ENCODE peak calls at places on chromosomes 16 and 17, in eight cellular contexts. P, F, C, Q, I, M, L and X are unnamed samples.

GRCh38 chr16:64089697-64090096 is 1032.2 kb downstream of the CDH11 start:
- DNase-seq in L (no peak), C (peak), Q (no peak), I (no peak), P (no peak), F (no peak), M (no peak), X (no peak)

GRCh38 chr16:87062569-87063442 is 254.4 kb downstream of the C16orf95 start:
- DNase-seq in L (no peak), Q (no peak), P (peak), I (no peak), C (peak), F (peak), M (peak), X (no peak)

GRCh38 chr16:50311134-50311528 is 44.8 kb downstream of the ADCY7 start:
- DNase-seq in I (no peak), Q (no peak), C (no peak), L (no peak), P (peak), F (no peak), M (no peak), X (no peak)

GRCh38 chr17:45812102-45812501 is 28.0 kb downstream of the CRHR1 start:
- DNase-seq in F (no peak), I (no peak), P (no peak), M (no peak), L (no peak), Q (no peak), C (peak), X (no peak)

GRCh38 chr17:58232707-58233156 is 5.7 kb upstream of the LPO start:
- DNase-seq in I (peak), F (no peak), P (no peak), L (peak), C (peak), Q (no peak), M (peak), X (no peak)

GRCh38 chr17:2177235-2177811 is 122.4 kb downstream of the HIC1 start:
- DNase-seq in I (no peak), P (no peak), Q (peak), F (no peak), L (no peak), C (no peak), M (no peak), X (no peak)

GRCh38 chr17:79799538-79800324 is 2.9 kb upstream of the CBX8 start:
- DNase-seq in M (no peak), L (no peak), P (no peak), I (peak), C (no peak), F (no peak), Q (no peak), X (no peak)

GRCh38 chr17:47789611-47790520 is 31.7 kb downstream of the OSBPL7 start:
- DNase-seq in L (no peak), C (peak), I (peak), Q (no peak), M (no peak), F (peak), P (no peak), X (no peak)

GRCh38 chr17:39352511-39352910 is 48.9 kb downstream of the FBXL20 start:
- DNase-seq in L (no peak), P (no peak), M (no peak), F (no peak), I (no peak), Q (no peak), C (no peak), X (no peak)

GRCh38 chr16:64882385-64882784 is 239.5 kb downstream of the CDH11 start:
- DNase-seq in P (no peak), L (no peak), I (no peak), C (no peak), F (no peak), M (no peak), Q (peak), X (no peak)

DNA sequence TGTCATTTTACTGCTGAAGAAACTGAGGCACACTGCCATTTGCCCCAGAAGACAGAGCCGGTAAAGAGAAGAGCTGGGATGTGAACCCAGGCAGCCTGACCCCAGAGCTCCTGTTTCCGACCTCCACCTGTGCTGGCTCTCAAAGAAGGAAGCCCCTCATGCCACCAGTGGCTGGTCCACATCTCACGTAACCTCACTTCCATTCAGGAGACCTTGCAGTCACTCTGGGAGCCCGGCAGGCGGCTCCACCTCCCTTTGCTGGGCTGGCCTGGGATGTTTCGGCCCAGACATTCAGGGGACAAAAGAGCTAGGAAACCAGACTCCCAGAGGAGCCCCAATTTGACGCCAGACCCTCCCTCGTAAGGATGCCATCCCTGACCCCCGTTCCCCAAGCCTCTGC is 2.9 kb downstream of the TAF1C start:
- DNase-seq in M (peak), I (no peak), F (no peak), Q (no peak), L (no peak), C (no peak), P (no peak), X (no peak)
- TF ChIP-seq CTCF in M (no peak), I (peak), F (no peak), Q (no peak), L (peak), C (peak), P (no peak), X (peak)

DNA sequence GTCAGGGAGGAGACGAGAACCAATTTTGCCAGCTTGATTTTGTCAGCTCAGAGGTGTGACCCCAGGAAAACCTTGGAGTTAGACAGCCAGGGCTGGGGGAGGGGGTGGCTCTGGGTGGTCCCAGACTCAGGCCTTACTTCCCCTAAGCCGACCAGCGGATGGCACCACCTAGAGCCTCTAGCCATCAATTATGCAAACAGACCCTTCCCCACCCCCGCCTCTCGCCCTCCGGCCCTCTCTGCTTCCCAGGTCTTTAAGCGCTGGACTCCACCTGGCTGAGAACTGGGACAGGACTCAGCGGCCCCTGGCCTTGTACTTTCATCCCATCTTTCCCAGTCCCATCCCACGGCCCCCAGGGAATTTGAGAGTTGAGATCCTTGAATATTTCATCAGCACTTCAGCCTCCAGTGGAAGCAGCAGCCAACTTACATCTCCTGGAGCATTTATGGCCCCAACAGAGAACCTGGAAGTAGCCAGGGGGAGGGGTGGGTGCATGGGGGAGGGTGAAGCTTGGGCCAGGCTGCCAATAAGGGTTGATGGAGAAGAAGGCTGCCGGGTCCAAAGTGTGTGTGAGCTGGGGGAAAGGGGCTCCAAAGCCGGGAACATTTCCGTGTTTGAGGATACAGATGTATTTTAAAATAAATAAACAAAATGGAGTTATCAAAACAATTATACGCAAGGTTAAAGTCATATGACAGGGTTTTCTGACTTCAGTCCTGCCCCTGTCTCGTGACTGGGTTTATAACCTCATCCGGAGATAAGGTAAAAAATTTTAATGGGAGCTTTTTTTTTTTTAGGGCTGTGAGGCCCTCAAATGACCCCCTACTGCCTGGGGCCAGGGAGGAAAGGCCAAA is 7.5 kb upstream of the JUP start:
- DNase-seq in I (no peak), Q (peak), M (no peak), F (no peak), C (peak), P (no peak), L (no peak), X (no peak)
- TF ChIP-seq CTCF in I (no peak), Q (no peak), M (no peak), F (no peak), C (no peak), P (no peak), L (no peak), X (no peak)

DNA sequence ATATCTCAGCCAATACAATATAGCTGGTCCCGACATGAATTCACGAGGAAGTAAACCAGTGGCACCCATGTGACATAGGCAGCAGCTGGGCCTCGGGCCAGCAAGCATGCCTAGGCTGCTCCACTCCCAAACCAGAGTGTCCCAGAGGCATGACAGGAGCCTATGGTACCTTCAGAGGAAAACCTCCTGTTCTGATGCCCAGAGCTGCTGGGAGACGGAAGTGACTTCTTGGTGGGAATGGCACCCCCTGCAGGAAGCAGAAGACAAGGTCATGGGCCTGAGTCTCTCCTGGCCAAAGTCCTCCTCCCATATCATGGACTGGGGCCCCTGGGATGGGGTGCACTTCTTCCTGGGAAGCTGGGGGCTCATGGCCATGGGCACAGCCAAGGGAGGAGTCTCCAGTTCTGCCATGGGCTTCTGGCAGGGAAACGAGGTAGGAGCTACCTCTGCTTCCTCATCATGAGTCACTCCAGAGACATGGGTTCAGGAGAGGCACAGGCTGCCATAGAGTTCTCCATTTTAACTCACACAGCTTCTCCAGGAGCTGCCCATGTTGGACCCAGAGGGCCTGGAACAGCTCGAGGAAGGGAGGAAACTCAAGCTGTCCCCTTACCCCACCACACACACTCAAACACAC is 13.4 kb downstream of the FBF1 start:
- DNase-seq in C (no peak), Q (no peak), I (no peak), L (no peak), M (no peak), P (no peak), F (no peak), X (no peak)
- TF ChIP-seq CTCF in C (peak), Q (no peak), I (peak), L (peak), M (peak), P (no peak), F (peak), X (peak)

GRCh38 chr17:50055055-50055425 is 870 bp upstream of the ITGA3 start:
- DNase-seq in M (no peak), L (no peak), Q (no peak), I (peak), P (no peak), C (no peak), F (peak), X (no peak)

GRCh38 chr17:50057521-50057991 is 1.6 kb downstream of the ITGA3 start:
- DNase-seq in L (no peak), M (no peak), Q (peak), P (no peak), F (no peak), I (no peak), C (no peak), X (no peak)

GRCh38 chr17:50055426-50056216 is at the start of gene ITGA3:
- DNase-seq in I (peak), Q (peak), M (no peak), F (peak), C (peak), P (peak), L (peak), X (no peak)

GRCh38 chr17:50056961-50057330 is 1.0 kb downstream of the ITGA3 start:
- DNase-seq in L (no peak), F (no peak), P (no peak), M (no peak), C (peak), Q (no peak), I (no peak), X (no peak)

GRCh38 chr17:50056217-50056960 is 479 bp downstream of the ITGA3 start:
- DNase-seq in Q (peak), C (peak), F (peak), I (peak), L (no peak), P (no peak), M (peak), X (no peak)
- TF ChIP-seq CTCF in Q (peak), C (peak), F (peak), I (peak), L (peak), P (peak), M (peak), X (peak)

GRCh38 chr17:28492352-28493310 is 13.5 kb upstream of the FOXN1 start:
- DNase-seq in C (peak), Q (no peak), M (no peak), P (no peak), L (no peak), I (no peak), F (no peak), X (no peak)
- TF ChIP-seq CTCF in C (no peak), Q (no peak), M (no peak), P (no peak), L (no peak), I (no peak), F (no peak), X (no peak)

DNA sequence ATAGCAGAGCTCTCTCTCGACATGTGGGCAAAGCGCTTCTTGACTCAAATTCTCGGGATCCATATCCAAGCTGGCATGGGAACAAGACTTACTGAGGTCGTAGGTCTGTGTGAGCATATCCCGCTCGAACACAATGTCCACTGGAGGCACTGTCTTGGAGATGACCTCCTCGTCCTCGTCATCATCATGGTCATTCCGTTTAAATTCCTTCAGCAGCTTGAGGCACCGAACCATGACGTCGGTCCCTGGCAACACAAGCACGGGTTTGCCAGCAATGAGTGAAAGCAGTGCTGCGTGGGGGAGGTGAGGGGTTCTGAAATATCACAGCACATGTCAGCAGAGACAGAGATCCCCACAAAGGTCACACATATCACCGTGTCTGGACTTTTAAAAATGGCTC is 38.1 kb downstream of the GTF3C1 start:
- DNase-seq in P (no peak), M (no peak), Q (no peak), I (no peak), C (peak), F (no peak), L (no peak), X (no peak)
- TF ChIP-seq CTCF in P (no peak), M (no peak), Q (no peak), I (no peak), C (no peak), F (no peak), L (no peak), X (no peak)

GRCh38 chr17:40615295-40615988 is 32.2 kb downstream of the SMARCE1 start:
- DNase-seq in P (no peak), M (peak), C (peak), L (no peak), F (peak), Q (peak), I (no peak), X (no peak)

GRCh38 chr17:40615989-40616476 is 31.6 kb downstream of the SMARCE1 start:
- DNase-seq in P (no peak), I (no peak), L (no peak), F (no peak), Q (no peak), C (no peak), M (no peak), X (no peak)

GRCh38 chr17:40613755-40614154 is 33.9 kb downstream of the SMARCE1 start:
- DNase-seq in P (no peak), I (no peak), F (no peak), L (no peak), C (no peak), Q (no peak), M (no peak), X (no peak)

GRCh38 chr17:40616592-40616991 is 31.0 kb downstream of the SMARCE1 start:
- DNase-seq in P (no peak), F (no peak), Q (no peak), L (no peak), C (no peak), I (no peak), M (no peak), X (no peak)

DNA sequence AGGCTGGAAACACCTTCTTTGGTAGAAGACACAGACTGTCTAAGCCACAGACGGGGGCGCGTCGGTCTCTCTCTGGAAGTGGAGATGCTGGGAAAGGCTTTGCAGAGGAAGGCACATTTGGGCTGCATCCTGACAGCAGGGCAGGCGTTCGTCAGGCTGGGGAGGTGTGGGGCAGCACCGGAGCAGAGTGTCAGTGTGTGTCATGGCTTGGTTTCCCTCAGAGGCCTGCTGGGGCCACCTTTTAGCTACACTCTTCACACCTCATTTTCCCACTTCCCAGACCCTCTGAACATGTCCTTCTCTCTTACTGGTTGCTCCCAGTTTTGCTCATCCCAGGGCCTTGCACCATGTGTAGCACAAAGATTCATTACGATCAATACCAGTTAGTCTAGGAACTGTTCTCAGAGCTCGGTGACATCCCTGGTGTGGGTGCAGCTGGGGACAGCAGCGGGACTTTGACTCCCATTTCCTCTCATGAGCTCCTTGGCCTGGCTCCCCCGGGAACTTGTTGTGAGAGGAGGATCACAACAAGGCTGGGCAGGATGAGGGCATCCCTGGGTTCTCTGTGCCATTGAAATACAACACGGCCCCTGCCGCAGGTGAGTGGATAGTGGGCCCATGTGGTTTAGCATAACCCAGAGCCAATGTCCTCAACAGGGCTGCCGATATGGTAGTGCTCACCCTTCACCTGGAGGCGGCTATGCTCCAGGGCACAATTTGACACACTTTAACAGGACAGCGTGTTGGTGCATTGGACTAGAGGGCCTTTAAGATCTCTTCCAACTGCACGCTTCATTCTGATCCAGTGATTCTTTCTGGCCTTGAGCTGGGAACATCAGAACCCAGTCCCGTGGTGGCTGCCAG is 33.0 kb downstream of the SMARCE1 start:
- DNase-seq in Q (no peak), P (no peak), L (no peak), M (peak), C (no peak), I (no peak), F (no peak), X (no peak)
- TF ChIP-seq CTCF in Q (no peak), P (no peak), L (no peak), M (no peak), C (no peak), I (no peak), F (no peak), X (no peak)